ENCODE peak calls at places on chromosomes 5 and 9, in four cellular contexts. One of them, this sample, is unnamed.

GRCh38 chr5:25056846-25057245 is 412.1 kb upstream of the CDH10 start:
- DNase-seq in A549: no peak
- DNase-seq in mucosa of descending colon: no peak
- DNase-seq in stimulated activated CD4-positive, alpha-beta T cell treated with anti-CD3 and anti-CD28 coated beads, Interleukin-12 subunit alpha, Interleukin-12 subunit beta, amount 100 ng/mL, for 24 hours: no peak
- DNase-seq in this sample: no peak

GRCh38 chr9:91162784-91163440 is 198.8 kb downstream of the AUH start:
- DNase-seq in A549: no peak
- DNase-seq in stimulated activated CD4-positive, alpha-beta T cell treated with anti-CD3 and anti-CD28 coated beads, Interleukin-12 subunit alpha, Interleukin-12 subunit beta, amount 100 ng/mL, for 24 hours: no peak
- DNase-seq in mucosa of descending colon: peak
- DNase-seq in this sample: peak

GRCh38 chr5:176415240-176416122 is 858 bp downstream of the CLTB start:
- DNase-seq in stimulated activated CD4-positive, alpha-beta T cell treated with anti-CD3 and anti-CD28 coated beads, Interleukin-12 subunit alpha, Interleukin-12 subunit beta, amount 100 ng/mL, for 24 hours: no peak
- DNase-seq in mucosa of descending colon: no peak
- DNase-seq in A549: peak
- DNase-seq in this sample: no peak

GRCh38 chr5:89313804-89314588 is 431.0 kb upstream of the MEF2C start:
- DNase-seq in mucosa of descending colon: no peak
- DNase-seq in A549: no peak
- DNase-seq in stimulated activated CD4-positive, alpha-beta T cell treated with anti-CD3 and anti-CD28 coated beads, Interleukin-12 subunit alpha, Interleukin-12 subunit beta, amount 100 ng/mL, for 24 hours: no peak
- DNase-seq in this sample: no peak

GRCh38 chr5:177366528-177367322 is 9.0 kb downstream of the RGS14 start:
- DNase-seq in mucosa of descending colon: peak
- DNase-seq in A549: no peak
- DNase-seq in stimulated activated CD4-positive, alpha-beta T cell treated with anti-CD3 and anti-CD28 coated beads, Interleukin-12 subunit alpha, Interleukin-12 subunit beta, amount 100 ng/mL, for 24 hours: no peak
- DNase-seq in this sample: peak

GRCh38 chr9:33714989-33715388 is 80.4 kb upstream of the PRSS3 start:
- DNase-seq in stimulated activated CD4-positive, alpha-beta T cell treated with anti-CD3 and anti-CD28 coated beads, Interleukin-12 subunit alpha, Interleukin-12 subunit beta, amount 100 ng/mL, for 24 hours: no peak
- DNase-seq in A549: no peak
- DNase-seq in mucosa of descending colon: no peak
- DNase-seq in this sample: no peak

GRCh38 chr9:72856985-72857631 is 95.7 kb downstream of the ALDH1A1 start:
- DNase-seq in A549: peak
- DNase-seq in mucosa of descending colon: peak
- DNase-seq in stimulated activated CD4-positive, alpha-beta T cell treated with anti-CD3 and anti-CD28 coated beads, Interleukin-12 subunit alpha, Interleukin-12 subunit beta, amount 100 ng/mL, for 24 hours: no peak
- DNase-seq in this sample: peak

GRCh38 chr5:73693573-73694061 is 67.6 kb downstream of the ARHGEF28 start:
- DNase-seq in stimulated activated CD4-positive, alpha-beta T cell treated with anti-CD3 and anti-CD28 coated beads, Interleukin-12 subunit alpha, Interleukin-12 subunit beta, amount 100 ng/mL, for 24 hours: no peak
- DNase-seq in A549: peak
- DNase-seq in mucosa of descending colon: peak
- DNase-seq in this sample: peak

GRCh38 chr9:26058111-26058895 is 380.1 kb upstream of the TUSC1 start:
- DNase-seq in stimulated activated CD4-positive, alpha-beta T cell treated with anti-CD3 and anti-CD28 coated beads, Interleukin-12 subunit alpha, Interleukin-12 subunit beta, amount 100 ng/mL, for 24 hours: no peak
- DNase-seq in mucosa of descending colon: no peak
- DNase-seq in A549: no peak
- DNase-seq in this sample: no peak

GRCh38 chr5:156402387-156402921 is 75.5 kb downstream of the SGCD start:
- DNase-seq in A549: no peak
- DNase-seq in stimulated activated CD4-positive, alpha-beta T cell treated with anti-CD3 and anti-CD28 coated beads, Interleukin-12 subunit alpha, Interleukin-12 subunit beta, amount 100 ng/mL, for 24 hours: no peak
- DNase-seq in mucosa of descending colon: peak
- DNase-seq in this sample: no peak

GRCh38 chr5:80964919-80965318 is 4.8 kb downstream of the RASGRF2 start:
- DNase-seq in A549: no peak
- DNase-seq in stimulated activated CD4-positive, alpha-beta T cell treated with anti-CD3 and anti-CD28 coated beads, Interleukin-12 subunit alpha, Interleukin-12 subunit beta, amount 100 ng/mL, for 24 hours: no peak
- DNase-seq in mucosa of descending colon: no peak
- DNase-seq in this sample: no peak

GRCh38 chr9:134633362-134634142 is 8.1 kb upstream of the COL5A1 start:
- DNase-seq in mucosa of descending colon: no peak
- DNase-seq in A549: no peak
- DNase-seq in stimulated activated CD4-positive, alpha-beta T cell treated with anti-CD3 and anti-CD28 coated beads, Interleukin-12 subunit alpha, Interleukin-12 subunit beta, amount 100 ng/mL, for 24 hours: no peak
- DNase-seq in this sample: no peak

GRCh38 chr9:98632839-98633238 is 75.9 kb downstream of the GABBR2 start:
- DNase-seq in stimulated activated CD4-positive, alpha-beta T cell treated with anti-CD3 and anti-CD28 coated beads, Interleukin-12 subunit alpha, Interleukin-12 subunit beta, amount 100 ng/mL, for 24 hours: no peak
- DNase-seq in mucosa of descending colon: no peak
- DNase-seq in A549: no peak
- DNase-seq in this sample: no peak

GRCh38 chr9:113619156-113619861 is 155.8 kb downstream of the RGS3 start:
- DNase-seq in A549: no peak
- DNase-seq in mucosa of descending colon: no peak
- DNase-seq in stimulated activated CD4-positive, alpha-beta T cell treated with anti-CD3 and anti-CD28 coated beads, Interleukin-12 subunit alpha, Interleukin-12 subunit beta, amount 100 ng/mL, for 24 hours: no peak
- DNase-seq in this sample: peak

GRCh38 chr5:107670927-107671741 is at the start of gene EFNA5:
- DNase-seq in mucosa of descending colon: peak
- DNase-seq in A549: peak
- DNase-seq in stimulated activated CD4-positive, alpha-beta T cell treated with anti-CD3 and anti-CD28 coated beads, Interleukin-12 subunit alpha, Interleukin-12 subunit beta, amount 100 ng/mL, for 24 hours: no peak
- DNase-seq in this sample: peak

GRCh38 chr5:136007271-136007670 is 21.5 kb upstream of the TGFBI start:
- DNase-seq in A549: no peak
- DNase-seq in stimulated activated CD4-positive, alpha-beta T cell treated with anti-CD3 and anti-CD28 coated beads, Interleukin-12 subunit alpha, Interleukin-12 subunit beta, amount 100 ng/mL, for 24 hours: no peak
- DNase-seq in mucosa of descending colon: no peak
- DNase-seq in this sample: no peak

GRCh38 chr9:93665566-93666278 is 89.3 kb downstream of the PHF2 start:
- DNase-seq in stimulated activated CD4-positive, alpha-beta T cell treated with anti-CD3 and anti-CD28 coated beads, Interleukin-12 subunit alpha, Interleukin-12 subunit beta, amount 100 ng/mL, for 24 hours: no peak
- DNase-seq in mucosa of descending colon: no peak
- DNase-seq in A549: no peak
- DNase-seq in this sample: no peak

GRCh38 chr9:115369322-115369957 is 251.5 kb upstream of the TNC start:
- DNase-seq in mucosa of descending colon: peak
- DNase-seq in stimulated activated CD4-positive, alpha-beta T cell treated with anti-CD3 and anti-CD28 coated beads, Interleukin-12 subunit alpha, Interleukin-12 subunit beta, amount 100 ng/mL, for 24 hours: no peak
- DNase-seq in A549: no peak
- DNase-seq in this sample: no peak

GRCh38 chr9:22052376-22052945 is 43.4 kb upstream of the CDKN2B start:
- DNase-seq in mucosa of descending colon: no peak
- DNase-seq in stimulated activated CD4-positive, alpha-beta T cell treated with anti-CD3 and anti-CD28 coated beads, Interleukin-12 subunit alpha, Interleukin-12 subunit beta, amount 100 ng/mL, for 24 hours: no peak
- DNase-seq in A549: no peak
- DNase-seq in this sample: no peak

GRCh38 chr9:73009649-73010288 is 56.9 kb upstream of the ALDH1A1 start:
- DNase-seq in A549: no peak
- DNase-seq in mucosa of descending colon: no peak
- DNase-seq in stimulated activated CD4-positive, alpha-beta T cell treated with anti-CD3 and anti-CD28 coated beads, Interleukin-12 subunit alpha, Interleukin-12 subunit beta, amount 100 ng/mL, for 24 hours: no peak
- DNase-seq in this sample: no peak

GRCh38 chr5:8845316-8845715 is 700.6 kb downstream of the SEMA5A start:
- DNase-seq in stimulated activated CD4-positive, alpha-beta T cell treated with anti-CD3 and anti-CD28 coated beads, Interleukin-12 subunit alpha, Interleukin-12 subunit beta, amount 100 ng/mL, for 24 hours: no peak
- DNase-seq in A549: no peak
- DNase-seq in mucosa of descending colon: no peak
- DNase-seq in this sample: no peak

GRCh38 chr5:96222129-96222528 is 210.9 kb downstream of the PCSK1 start:
- DNase-seq in stimulated activated CD4-positive, alpha-beta T cell treated with anti-CD3 and anti-CD28 coated beads, Interleukin-12 subunit alpha, Interleukin-12 subunit beta, amount 100 ng/mL, for 24 hours: no peak
- DNase-seq in A549: no peak
- DNase-seq in mucosa of descending colon: no peak
- DNase-seq in this sample: no peak

GRCh38 chr5:149656576-149657182 is 73.4 kb upstream of the PPARGC1B start:
- DNase-seq in stimulated activated CD4-positive, alpha-beta T cell treated with anti-CD3 and anti-CD28 coated beads, Interleukin-12 subunit alpha, Interleukin-12 subunit beta, amount 100 ng/mL, for 24 hours: no peak
- DNase-seq in A549: peak
- DNase-seq in mucosa of descending colon: peak
- DNase-seq in this sample: peak

GRCh38 chr9:131503626-131504465 is 1.1 kb downstream of the POMT1 start:
- DNase-seq in mucosa of descending colon: peak
- DNase-seq in stimulated activated CD4-positive, alpha-beta T cell treated with anti-CD3 and anti-CD28 coated beads, Interleukin-12 subunit alpha, Interleukin-12 subunit beta, amount 100 ng/mL, for 24 hours: peak
- DNase-seq in A549: peak
- DNase-seq in this sample: peak

GRCh38 chr5:39427225-39427624 is 2.4 kb upstream of the DAB2 start:
- DNase-seq in A549: no peak
- DNase-seq in stimulated activated CD4-positive, alpha-beta T cell treated with anti-CD3 and anti-CD28 coated beads, Interleukin-12 subunit alpha, Interleukin-12 subunit beta, amount 100 ng/mL, for 24 hours: no peak
- DNase-seq in mucosa of descending colon: no peak
- DNase-seq in this sample: no peak

GRCh38 chr5:62000646-62001045 is 305.4 kb upstream of the KIF2A start:
- DNase-seq in mucosa of descending colon: no peak
- DNase-seq in stimulated activated CD4-positive, alpha-beta T cell treated with anti-CD3 and anti-CD28 coated beads, Interleukin-12 subunit alpha, Interleukin-12 subunit beta, amount 100 ng/mL, for 24 hours: no peak
- DNase-seq in A549: no peak
- DNase-seq in this sample: no peak

GRCh38 chr5:32942225-32942989 is 231.3 kb downstream of the NPR3 start:
- DNase-seq in mucosa of descending colon: peak
- DNase-seq in stimulated activated CD4-positive, alpha-beta T cell treated with anti-CD3 and anti-CD28 coated beads, Interleukin-12 subunit alpha, Interleukin-12 subunit beta, amount 100 ng/mL, for 24 hours: no peak
- DNase-seq in A549: peak
- DNase-seq in this sample: peak

GRCh38 chr5:89847743-89848142 is 561.8 kb downstream of the CETN3 start:
- DNase-seq in mucosa of descending colon: no peak
- DNase-seq in A549: no peak
- DNase-seq in stimulated activated CD4-positive, alpha-beta T cell treated with anti-CD3 and anti-CD28 coated beads, Interleukin-12 subunit alpha, Interleukin-12 subunit beta, amount 100 ng/mL, for 24 hours: no peak
- DNase-seq in this sample: no peak

GRCh38 chr5:98936948-98937715 is 8.3 kb upstream of the CHD1 start:
- DNase-seq in stimulated activated CD4-positive, alpha-beta T cell treated with anti-CD3 and anti-CD28 coated beads, Interleukin-12 subunit alpha, Interleukin-12 subunit beta, amount 100 ng/mL, for 24 hours: no peak
- DNase-seq in mucosa of descending colon: no peak
- DNase-seq in A549: no peak
- DNase-seq in this sample: no peak

GRCh38 chr5:153067869-153068268 is 422.6 kb upstream of the GRIA1 start:
- DNase-seq in mucosa of descending colon: no peak
- DNase-seq in stimulated activated CD4-positive, alpha-beta T cell treated with anti-CD3 and anti-CD28 coated beads, Interleukin-12 subunit alpha, Interleukin-12 subunit beta, amount 100 ng/mL, for 24 hours: no peak
- DNase-seq in A549: no peak
- DNase-seq in this sample: no peak

GRCh38 chr5:167939686-167940085 is 351.8 kb upstream of the WWC1 start:
- DNase-seq in A549: no peak
- DNase-seq in stimulated activated CD4-positive, alpha-beta T cell treated with anti-CD3 and anti-CD28 coated beads, Interleukin-12 subunit alpha, Interleukin-12 subunit beta, amount 100 ng/mL, for 24 hours: no peak
- DNase-seq in mucosa of descending colon: no peak
- DNase-seq in this sample: no peak